ENCODE peak calls at places on chromosomes 16 and 17, in seven cellular contexts. Z, W, J, E, L, U and D are unnamed samples.

GRCh38 chr17:9279911-9280310 is 258.6 kb downstream of the NTN1 start:
- DNase-seq in Z (no peak), W (no peak), J (no peak), E (no peak), L (no peak), U (no peak), D (peak)

GRCh38 chr17:3723556-3724372 is at the start of gene HASPIN:
- DNase-seq in Z (peak), W (peak), J (peak), E (peak), L (peak), U (peak), D (peak)

GRCh38 chr16:77060614-77061013 is 130.4 kb upstream of the MON1B start:
- DNase-seq in Z (no peak), W (no peak), J (no peak), E (no peak), L (no peak), U (no peak), D (no peak)

GRCh38 chr17:51793686-51794085 is 364.8 kb downstream of the CA10 start:
- DNase-seq in Z (no peak), W (no peak), J (no peak), E (no peak), L (no peak), U (no peak), D (no peak)

GRCh38 chr17:47714773-47715396 is 18.2 kb upstream of the TBX21 start:
- DNase-seq in Z (no peak), W (no peak), J (no peak), E (no peak), L (no peak), U (no peak), D (no peak)

GRCh38 chr16:1108299-1109252 is 12.5 kb upstream of the C1QTNF8 start:
- DNase-seq in Z (peak), W (no peak), J (no peak), E (no peak), L (no peak), U (peak), D (no peak)

GRCh38 chr17:78723001-78723796 is 58.9 kb downstream of the CYTH1 start:
- DNase-seq in Z (no peak), W (no peak), J (peak), E (no peak), L (no peak), U (no peak), D (no peak)

GRCh38 chr16:55035956-55036355 is 105.3 kb downstream of the IRX5 start:
- DNase-seq in Z (no peak), W (no peak), J (no peak), E (no peak), L (no peak), U (no peak), D (no peak)

GRCh38 chr16:50530277-50531236 is 17.6 kb upstream of the NKD1 start:
- DNase-seq in Z (peak), W (peak), J (no peak), E (no peak), L (no peak), U (peak), D (peak)

GRCh38 chr17:80980397-80981061 is 11.1 kb upstream of the CHMP6 start:
- DNase-seq in Z (no peak), W (no peak), J (no peak), E (no peak), L (no peak), U (no peak), D (no peak)

GRCh38 chr16:27444470-27444869 is 42.5 kb downstream of the IL21R start:
- DNase-seq in Z (no peak), W (no peak), J (no peak), E (no peak), L (no peak), U (no peak), D (peak)

GRCh38 chr17:45291170-45291805 is 25.5 kb downstream of the MAP3K14 start:
- DNase-seq in Z (no peak), W (no peak), J (no peak), E (no peak), L (peak), U (no peak), D (no peak)

GRCh38 chr16:84391151-84391873 is 23.0 kb downstream of the ATP2C2 start:
- DNase-seq in Z (peak), W (no peak), J (no peak), E (no peak), L (no peak), U (no peak), D (no peak)

GRCh38 chr16:53743149-53743566 is 39.2 kb downstream of the FTO start:
- DNase-seq in Z (no peak), W (peak), J (peak), E (peak), L (peak), U (no peak), D (no peak)

GRCh38 chr17:79570653-79571052 is 40.2 kb downstream of the RBFOX3 start:
- DNase-seq in Z (no peak), W (no peak), J (no peak), E (no peak), L (no peak), U (no peak), D (no peak)

GRCh38 chr17:48568499-48569259 is 9.5 kb downstream of the HOXB4 start:
- DNase-seq in Z (no peak), W (no peak), J (no peak), E (peak), L (no peak), U (no peak), D (no peak)

GRCh38 chr17:67359960-67360817 is 6.2 kb downstream of the PSMD12 start:
- DNase-seq in Z (no peak), W (no peak), J (peak), E (peak), L (no peak), U (no peak), D (no peak)

GRCh38 chr17:45384047-45384799 is 48.4 kb downstream of the ARHGAP27 start:
- DNase-seq in Z (no peak), W (no peak), J (no peak), E (no peak), L (peak), U (no peak), D (no peak)

GRCh38 chr17:1834378-1835149 is 4.8 kb downstream of the RPA1 start:
- DNase-seq in Z (no peak), W (no peak), J (no peak), E (no peak), L (no peak), U (no peak), D (no peak)

GRCh38 chr16:77896357-77896972 is 108.1 kb downstream of the VAT1L start:
- DNase-seq in Z (no peak), W (no peak), J (no peak), E (no peak), L (no peak), U (no peak), D (no peak)

GRCh38 chr17:7250655-7251329 is 742 bp downstream of the CTDNEP1 start:
- DNase-seq in Z (no peak), W (no peak), J (peak), E (peak), L (no peak), U (no peak), D (no peak)

GRCh38 chr17:50220811-50221210 is 19.4 kb upstream of the COL1A1 start:
- DNase-seq in Z (no peak), W (no peak), J (no peak), E (no peak), L (no peak), U (no peak), D (no peak)

GRCh38 chr17:50133769-50134099 is 3.8 kb upstream of the SAMD14 start:
- DNase-seq in Z (no peak), W (no peak), J (peak), E (no peak), L (no peak), U (no peak), D (no peak)

GRCh38 chr16:75946058-75946457 is 219.8 kb upstream of the CPHXL start:
- DNase-seq in Z (no peak), W (no peak), J (no peak), E (no peak), L (no peak), U (no peak), D (no peak)

GRCh38 chr17:28364665-28365363 is at the start of gene SEBOX:
- DNase-seq in Z (no peak), W (no peak), J (no peak), E (no peak), L (no peak), U (no peak), D (no peak)

GRCh38 chr16:87636741-87637140 is 34.4 kb downstream of the JPH3 start:
- DNase-seq in Z (no peak), W (no peak), J (no peak), E (no peak), L (no peak), U (no peak), D (no peak)

GRCh38 chr17:511833-512251 is 159.2 kb upstream of the RPH3AL start:
- DNase-seq in Z (no peak), W (no peak), J (peak), E (no peak), L (no peak), U (no peak), D (no peak)

GRCh38 chr16:72191551-72191950 is 19.6 kb upstream of the PMFBP1 start:
- DNase-seq in Z (no peak), W (no peak), J (no peak), E (no peak), L (no peak), U (no peak), D (no peak)

GRCh38 chr17:56558088-56558487 is 35.4 kb upstream of the NOG start:
- DNase-seq in Z (no peak), W (no peak), J (no peak), E (no peak), L (no peak), U (no peak), D (no peak)

GRCh38 chr17:44981221-44981968 is 13.3 kb upstream of the C1QL1 start:
- DNase-seq in Z (no peak), W (peak), J (no peak), E (peak), L (no peak), U (no peak), D (no peak)

GRCh38 chr16:10849736-10850477 is 27.1 kb upstream of the CIITA start:
- DNase-seq in Z (no peak), W (no peak), J (no peak), E (no peak), L (no peak), U (no peak), D (no peak)

GRCh38 chr16:4138735-4139134 is 22.5 kb upstream of the ADCY9 start:
- DNase-seq in Z (no peak), W (no peak), J (no peak), E (no peak), L (no peak), U (no peak), D (no peak)

GRCh38 chr16:57282510-57283213 is 1.8 kb downstream of the PLLP start:
- DNase-seq in Z (no peak), W (no peak), J (no peak), E (no peak), L (no peak), U (no peak), D (no peak)

GRCh38 chr17:9905902-9906301 is 831 bp upstream of the RCVRN start:
- DNase-seq in Z (no peak), W (peak), J (peak), E (no peak), L (peak), U (no peak), D (no peak)

GRCh38 chr16:27281285-27281684 is 12.7 kb upstream of the NSMCE1 start:
- DNase-seq in Z (no peak), W (no peak), J (peak), E (no peak), L (no peak), U (no peak), D (no peak)

GRCh38 chr17:41772218-41772585 is 14.3 kb downstream of the JUP start:
- DNase-seq in Z (peak), W (no peak), J (peak), E (no peak), L (no peak), U (peak), D (no peak)

GRCh38 chr17:69450131-69450530 is 35.6 kb downstream of the MAP2K6 start:
- DNase-seq in Z (no peak), W (no peak), J (peak), E (no peak), L (no peak), U (no peak), D (no peak)

GRCh38 chr17:56891751-56892150 is 22.1 kb downstream of the TRIM25 start:
- DNase-seq in Z (no peak), W (no peak), J (peak), E (peak), L (no peak), U (peak), D (no peak)

GRCh38 chr16:1791943-1792812 is 1.3 kb downstream of the IGFALS start:
- DNase-seq in Z (no peak), W (no peak), J (no peak), E (no peak), L (no peak), U (no peak), D (peak)

GRCh38 chr17:17774009-17774881 is 62.5 kb downstream of the SREBF1 start:
- DNase-seq in Z (peak), W (no peak), J (peak), E (peak), L (no peak), U (peak), D (no peak)
- TF ChIP-seq POLR2AphosphoS5 in Z (peak), W (no peak), J (no peak), E (no peak), L (no peak), U (no peak), D (no peak)

DNA sequence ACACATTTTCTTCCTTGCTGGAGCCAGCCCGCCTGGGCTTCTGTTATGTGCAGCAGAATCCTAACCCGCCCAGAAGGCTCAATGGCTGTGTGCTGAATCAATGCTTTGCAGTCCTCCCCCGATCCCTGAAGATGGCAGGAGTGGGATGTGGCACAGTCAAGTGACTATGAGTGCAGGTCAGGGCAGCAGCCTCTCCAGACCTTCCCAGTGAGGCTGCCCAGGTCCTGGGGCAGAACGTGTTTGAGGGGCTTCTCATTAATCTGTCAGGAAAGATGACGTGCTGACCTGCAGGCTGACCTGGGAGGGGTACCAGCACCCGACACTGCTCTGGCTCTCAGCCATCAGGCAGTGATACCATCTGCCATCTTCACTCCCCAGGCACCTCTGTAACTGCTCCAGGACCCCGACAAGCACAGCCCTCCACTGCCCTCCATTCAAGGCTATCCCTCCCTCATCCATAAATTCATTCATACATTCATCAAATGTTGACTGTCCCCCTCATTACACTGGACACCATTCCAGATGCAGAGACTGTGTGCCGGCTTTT is 35.1 kb downstream of the LRRC75A start:
- DNase-seq in Z (no peak), W (no peak), J (no peak), E (no peak), L (no peak), U (no peak), D (no peak)
- TF ChIP-seq CTCF in Z (no peak), W (peak), J (peak), E (no peak), L (no peak), U (no peak), D (no peak)

GRCh38 chr16:17271687-17272086 is 199.1 kb downstream of the XYLT1 start:
- DNase-seq in Z (no peak), W (no peak), J (no peak), E (no peak), L (no peak), U (peak), D (no peak)
- TF ChIP-seq POLR2AphosphoS5 in Z (no peak), W (no peak), J (no peak), E (no peak), L (no peak), U (no peak), D (no peak)

GRCh38 chr16:89687092-89687940 is 827 bp downstream of the CDK10 start:
- DNase-seq in Z (no peak), W (peak), J (peak), E (peak), L (no peak), U (peak), D (no peak)
- TF ChIP-seq CTCF in Z (no peak), W (peak), J (no peak), E (peak), L (no peak), U (no peak), D (no peak)

DNA sequence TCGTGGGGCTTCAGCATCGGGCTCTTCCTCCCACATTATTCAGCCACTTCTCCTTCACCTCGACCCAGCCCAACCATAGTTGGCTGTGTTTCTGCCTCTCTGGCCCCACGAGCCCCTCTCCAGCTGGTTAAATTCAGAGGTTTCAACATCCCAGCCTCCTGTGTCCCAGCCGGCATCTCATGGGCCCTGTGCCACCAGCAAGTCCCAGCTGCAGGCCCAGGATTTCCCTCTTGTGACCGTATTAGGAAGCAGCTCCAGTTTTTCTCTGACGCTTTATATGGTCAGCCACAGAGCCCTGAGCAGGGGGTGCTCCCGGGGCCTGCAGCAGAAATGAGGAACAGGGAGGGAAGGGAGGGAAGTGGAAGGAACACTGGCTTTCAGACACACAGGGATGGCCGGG is 27.4 kb downstream of the MYH11 start:
- DNase-seq in Z (peak), W (no peak), J (peak), E (no peak), L (peak), U (peak), D (no peak)
- TF ChIP-seq POLR2AphosphoS5 in Z (peak), W (no peak), J (no peak), E (no peak), L (peak), U (peak), D (no peak)

GRCh38 chr17:63444457-63444856 is 1.6 kb downstream of the CYB561 start:
- DNase-seq in Z (no peak), W (no peak), J (no peak), E (no peak), L (no peak), U (no peak), D (no peak)

GRCh38 chr17:63446218-63446980 is at the start of gene CYB561:
- DNase-seq in Z (peak), W (no peak), J (peak), E (peak), L (peak), U (peak), D (peak)

GRCh38 chr17:63445065-63445464 is 1.0 kb downstream of the CYB561 start:
- DNase-seq in Z (no peak), W (no peak), J (no peak), E (no peak), L (no peak), U (no peak), D (no peak)

GRCh38 chr17:63446981-63447687 is 1.0 kb upstream of the CYB561 start:
- DNase-seq in Z (peak), W (no peak), J (peak), E (peak), L (peak), U (peak), D (no peak)

GRCh38 chr17:63445571-63446217 is 412 bp downstream of the CYB561 start:
- DNase-seq in Z (peak), W (no peak), J (peak), E (peak), L (no peak), U (peak), D (no peak)
- TF ChIP-seq CTCF in Z (peak), W (peak), J (peak), E (peak), L (no peak), U (no peak), D (peak)

GRCh38 chr17:64001763-64002529 is 3.8 kb downstream of the PRR29 start:
- DNase-seq in Z (no peak), W (no peak), J (no peak), E (peak), L (no peak), U (no peak), D (peak)
- TF ChIP-seq POLR2AphosphoS5 in Z (no peak), W (no peak), J (no peak), E (peak), L (no peak), U (no peak), D (no peak)